ENCODE peak calls at places on chromosomes 7 and 10, in four cellular contexts. G is WTC11, L is mucosa of descending colon, B is IMR-90. Z is an unnamed sample.

GRCh38 chr10:59108886-59109288 is 67.6 kb upstream of the PHYHIPL start:
- DNase-seq in B (no peak), G (no peak), L (no peak), Z (no peak)

GRCh38 chr7:122633472-122633871 is 65.4 kb downstream of the RNF133 start:
- DNase-seq in B (no peak), G (no peak), L (no peak), Z (no peak)

GRCh38 chr7:137754076-137754851 is 92.5 kb downstream of the DGKI start:
- DNase-seq in G (no peak), B (peak), L (no peak), Z (no peak)

GRCh38 chr10:110650265-110650668 is 6.1 kb downstream of the RBM20 start:
- DNase-seq in L (no peak), G (no peak), B (no peak), Z (no peak)

GRCh38 chr7:17253885-17254284 is 44.6 kb upstream of the AHR start:
- DNase-seq in B (no peak), G (no peak), L (no peak), Z (no peak)

GRCh38 chr7:115561341-115562110 is 469.0 kb downstream of the TFEC start:
- DNase-seq in L (no peak), B (peak), G (no peak), Z (no peak)

GRCh38 chr10:127872871-127873600 is 19.7 kb downstream of the CLRN3 start:
- DNase-seq in G (no peak), L (peak), B (no peak), Z (no peak)

GRCh38 chr10:11823122-11823988 is at the start of gene PROSER2:
- DNase-seq in L (peak), B (peak), G (peak), Z (no peak)

GRCh38 chr10:87596351-87596750 is 63.3 kb upstream of the PAPSS2 start:
- DNase-seq in L (no peak), B (no peak), G (no peak), Z (no peak)

GRCh38 chr10:71771821-71772617 is 1.3 kb downstream of the VSIR start:
- DNase-seq in L (peak), B (peak), G (no peak), Z (no peak)

GRCh38 chr7:129110575-129111376 is 33.7 kb upstream of the TSPAN33 start:
- DNase-seq in G (peak), B (no peak), L (no peak), Z (no peak)

GRCh38 chr10:17344206-17344605 is 110.2 kb downstream of the ST8SIA6 start:
- DNase-seq in L (no peak), G (no peak), B (no peak), Z (no peak)

GRCh38 chr7:30634634-30635201 is 40.0 kb downstream of the GARS1 start:
- DNase-seq in B (no peak), L (no peak), G (no peak), Z (no peak)

GRCh38 chr10:63391812-63392211 is 74.0 kb downstream of the JMJD1C start:
- DNase-seq in B (no peak), G (no peak), L (no peak), Z (no peak)

GRCh38 chr7:49893131-49893530 is 119.7 kb downstream of the VWC2 start:
- DNase-seq in L (no peak), G (no peak), B (no peak), Z (no peak)

GRCh38 chr10:34213193-34213804 is 601.8 kb downstream of the PARD3 start:
- DNase-seq in B (no peak), L (no peak), G (no peak), Z (no peak)

GRCh38 chr7:102318482-102318971 is 31.9 kb downstream of the SH2B2 start:
- DNase-seq in B (peak), L (no peak), G (no peak), Z (no peak)

GRCh38 chr7:92904292-92905131 is 68.1 kb upstream of the CDK6 start:
- DNase-seq in L (no peak), G (no peak), B (peak), Z (peak)

GRCh38 chr7:129385116-129385515 is 49.1 kb upstream of the STRIP2 start:
- DNase-seq in B (peak), G (no peak), L (no peak), Z (no peak)

GRCh38 chr7:154696556-154696955 is 306.4 kb downstream of the PAXIP1 start:
- DNase-seq in L (no peak), G (no peak), B (no peak), Z (no peak)

GRCh38 chr7:120742370-120742769 is 115.6 kb downstream of the TSPAN12 start:
- DNase-seq in G (peak), B (no peak), L (no peak), Z (no peak)

DNA sequence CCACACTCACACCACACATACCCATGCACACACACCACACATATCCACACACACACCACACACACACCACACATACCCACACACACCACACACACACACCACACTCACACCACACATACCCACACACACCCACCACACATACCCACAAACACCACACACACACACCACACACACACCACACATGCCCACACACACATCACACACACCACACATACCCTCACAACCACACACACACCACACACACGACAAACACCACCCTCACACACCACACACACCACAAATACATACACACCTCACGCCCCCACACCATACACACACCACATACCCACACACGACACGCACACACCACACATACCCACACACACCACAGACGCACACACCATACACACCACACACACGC is 119.7 kb downstream of the PON1 start:
- DNase-seq in B (no peak), G (no peak), L (no peak), Z (no peak)
- TF ChIP-seq CTCF in B (no peak), G (no peak), L (no peak), Z (no peak)

GRCh38 chr10:85665661-85666060 is 700.9 kb downstream of the GRID1 start:
- DNase-seq in B (no peak), G (no peak), L (no peak), Z (no peak)

GRCh38 chr10:85665078-85665477 is 701.5 kb downstream of the GRID1 start:
- DNase-seq in B (no peak), L (no peak), G (no peak), Z (no peak)

GRCh38 chr10:85667638-85668233 is 698.9 kb downstream of the GRID1 start:
- DNase-seq in B (no peak), L (no peak), G (peak), Z (no peak)

GRCh38 chr10:85666987-85667386 is 699.6 kb downstream of the GRID1 start:
- DNase-seq in B (no peak), L (no peak), G (no peak), Z (no peak)

DNA sequence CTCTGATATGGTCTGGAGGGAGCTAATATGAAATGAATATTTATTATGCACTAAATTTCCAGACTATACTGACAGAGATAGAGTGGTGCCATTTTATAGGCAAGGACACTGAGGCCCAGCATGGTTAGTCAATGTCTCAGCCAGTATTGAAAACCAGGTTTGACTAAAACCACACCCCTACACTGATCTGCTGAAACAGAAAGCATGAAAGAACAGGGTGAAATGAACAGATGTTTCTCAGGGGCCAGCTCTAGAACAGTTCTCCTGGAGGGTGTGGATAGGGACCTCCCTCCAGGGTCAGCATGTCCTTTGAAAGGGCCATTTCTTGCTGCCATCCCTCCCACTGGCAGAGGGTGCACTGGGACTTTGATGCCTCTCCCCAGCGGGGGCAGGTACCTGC is 700.5 kb downstream of the GRID1 start:
- DNase-seq in B (no peak), L (no peak), G (no peak), Z (no peak)
- TF ChIP-seq CTCF in B (no peak), L (no peak), G (no peak), Z (no peak)

GRCh38 chr10:27022048-27022447 is 78.2 kb downstream of the ANKRD26 start:
- DNase-seq in L (no peak), B (no peak), G (no peak), Z (no peak)
- TF ChIP-seq CTCF in L (no peak), B (no peak), G (no peak), Z (no peak)

GRCh38 chr10:101052285-101052684 is 9.5 kb upstream of the KAZALD1 start:
- DNase-seq in G (no peak), B (peak), L (no peak), Z (peak)

GRCh38 chr10:101047268-101047667 is 14.5 kb upstream of the KAZALD1 start:
- DNase-seq in B (no peak), G (no peak), L (no peak), Z (no peak)

GRCh38 chr10:101046332-101047238 is 15.2 kb upstream of the KAZALD1 start:
- DNase-seq in L (no peak), B (peak), G (peak), Z (no peak)

GRCh38 chr10:101050206-101051069 is 11.4 kb upstream of the KAZALD1 start:
- DNase-seq in L (peak), B (no peak), G (peak), Z (no peak)

DNA sequence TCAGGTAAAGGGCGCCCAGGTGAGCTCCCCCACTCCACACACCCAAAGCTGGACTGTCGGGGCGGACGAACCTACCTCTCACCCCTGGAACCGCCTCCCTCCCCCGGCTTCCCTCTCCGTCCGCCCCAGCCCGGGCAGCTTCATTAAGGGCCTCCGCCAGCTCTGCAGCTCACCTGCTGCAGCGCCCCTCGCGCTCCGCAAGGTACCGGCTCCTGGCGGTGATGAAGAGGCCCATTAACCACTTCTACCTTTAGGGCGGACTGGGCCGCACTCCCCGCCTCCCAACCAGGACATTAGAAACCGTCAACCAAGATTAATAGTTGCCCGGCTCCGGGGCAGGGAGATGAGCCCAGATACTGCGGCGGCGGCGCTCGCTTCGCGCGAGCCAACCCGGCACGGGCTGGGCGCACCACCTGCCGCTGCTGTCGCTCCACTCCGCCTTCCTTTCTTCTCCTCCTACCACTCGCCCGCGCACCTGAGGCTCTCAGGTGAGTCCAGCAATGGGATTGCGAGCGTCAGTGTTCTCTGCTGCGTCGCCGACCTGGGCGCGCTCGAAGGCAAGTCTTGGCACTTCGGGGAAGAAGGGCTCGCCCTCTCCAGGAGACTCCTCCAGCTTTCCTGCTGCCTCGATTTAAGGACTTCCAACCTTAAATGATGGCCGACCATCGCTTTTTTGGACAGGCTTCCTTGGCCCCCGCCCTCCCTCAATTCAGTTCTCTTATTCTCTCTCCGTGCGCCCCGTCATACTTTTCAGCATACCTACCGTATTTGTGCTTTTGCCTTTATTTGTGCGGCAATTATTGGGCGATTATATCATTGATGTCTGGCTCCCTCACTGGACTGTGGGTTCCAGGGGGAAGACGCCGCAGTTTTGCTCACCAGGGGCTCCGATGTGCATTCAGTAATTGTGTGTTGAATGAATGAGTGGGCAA is 13.6 kb upstream of the KAZALD1 start:
- DNase-seq in G (peak), B (no peak), L (no peak), Z (no peak)
- TF ChIP-seq CTCF in G (no peak), B (no peak), L (no peak), Z (no peak)